ENCODE peak calls at places on chromosomes 12 and 14, in ten cellular contexts. One of them, this sample, is unnamed.

GRCh38 chr12:46982629-46983392 is 96.6 kb upstream of the PCED1B start:
- DNase-seq in psoas muscle: no peak
- DNase-seq in upper lobe of right lung: no peak
- DNase-seq in ovary: no peak
- DNase-seq in right cardiac atrium: no peak
- DNase-seq in dorsolateral prefrontal cortex: no peak
- DNase-seq in IMR-90: no peak
- DNase-seq in A549: no peak
- DNase-seq in OCI-LY7: no peak
- DNase-seq in Peyer's patch: no peak
- DNase-seq in this sample: no peak

GRCh38 chr12:122981587-122982493 is 1.4 kb downstream of the ARL6IP4 start:
- DNase-seq in right cardiac atrium: peak
- DNase-seq in dorsolateral prefrontal cortex: no peak
- DNase-seq in IMR-90: no peak
- DNase-seq in Peyer's patch: no peak
- DNase-seq in ovary: no peak
- DNase-seq in A549: no peak
- DNase-seq in psoas muscle: peak
- DNase-seq in OCI-LY7: no peak
- DNase-seq in upper lobe of right lung: no peak
- DNase-seq in this sample: no peak

GRCh38 chr12:105485321-105485910 is 154.9 kb downstream of the C12orf75 start:
- DNase-seq in psoas muscle: peak
- DNase-seq in IMR-90: peak
- DNase-seq in ovary: peak
- DNase-seq in upper lobe of right lung: no peak
- DNase-seq in Peyer's patch: no peak
- DNase-seq in right cardiac atrium: peak
- DNase-seq in OCI-LY7: no peak
- DNase-seq in dorsolateral prefrontal cortex: no peak
- DNase-seq in A549: peak
- DNase-seq in this sample: no peak

GRCh38 chr12:15728118-15728598 is 61.0 kb downstream of the EPS8 start:
- DNase-seq in Peyer's patch: no peak
- DNase-seq in ovary: no peak
- DNase-seq in psoas muscle: no peak
- DNase-seq in A549: peak
- DNase-seq in IMR-90: peak
- DNase-seq in right cardiac atrium: no peak
- DNase-seq in upper lobe of right lung: no peak
- DNase-seq in dorsolateral prefrontal cortex: no peak
- DNase-seq in OCI-LY7: no peak
- DNase-seq in this sample: no peak

GRCh38 chr14:91418387-91419043 is 895 bp upstream of the CCDC88C start:
- DNase-seq in Peyer's patch: peak
- DNase-seq in IMR-90: peak
- DNase-seq in A549: peak
- DNase-seq in dorsolateral prefrontal cortex: peak
- DNase-seq in right cardiac atrium: peak
- DNase-seq in psoas muscle: peak
- DNase-seq in OCI-LY7: peak
- DNase-seq in ovary: peak
- DNase-seq in upper lobe of right lung: peak
- DNase-seq in this sample: no peak

GRCh38 chr12:130362060-130362459 is 24.4 kb downstream of the PIWIL1 start:
- DNase-seq in right cardiac atrium: no peak
- DNase-seq in upper lobe of right lung: no peak
- DNase-seq in dorsolateral prefrontal cortex: no peak
- DNase-seq in OCI-LY7: no peak
- DNase-seq in IMR-90: no peak
- DNase-seq in ovary: no peak
- DNase-seq in Peyer's patch: no peak
- DNase-seq in psoas muscle: no peak
- DNase-seq in A549: no peak
- DNase-seq in this sample: no peak

GRCh38 chr12:124994435-124994975 is 1.1 kb downstream of the BRI3BP start:
- DNase-seq in upper lobe of right lung: no peak
- DNase-seq in IMR-90: no peak
- DNase-seq in right cardiac atrium: no peak
- DNase-seq in ovary: no peak
- DNase-seq in OCI-LY7: peak
- DNase-seq in Peyer's patch: peak
- DNase-seq in A549: peak
- DNase-seq in psoas muscle: no peak
- DNase-seq in dorsolateral prefrontal cortex: no peak
- DNase-seq in this sample: no peak

GRCh38 chr14:56328021-56328420 is 209.8 kb downstream of the PELI2 start:
- DNase-seq in dorsolateral prefrontal cortex: no peak
- DNase-seq in right cardiac atrium: no peak
- DNase-seq in psoas muscle: no peak
- DNase-seq in upper lobe of right lung: no peak
- DNase-seq in OCI-LY7: no peak
- DNase-seq in A549: no peak
- DNase-seq in Peyer's patch: no peak
- DNase-seq in IMR-90: no peak
- DNase-seq in ovary: no peak
- DNase-seq in this sample: no peak

GRCh38 chr12:131947482-131948027 is 2.2 kb upstream of the EP400 start:
- DNase-seq in ovary: no peak
- DNase-seq in Peyer's patch: no peak
- DNase-seq in psoas muscle: no peak
- DNase-seq in right cardiac atrium: no peak
- DNase-seq in IMR-90: no peak
- DNase-seq in A549: no peak
- DNase-seq in OCI-LY7: no peak
- DNase-seq in upper lobe of right lung: peak
- DNase-seq in dorsolateral prefrontal cortex: no peak
- DNase-seq in this sample: no peak

GRCh38 chr12:62691309-62691708 is 224.7 kb downstream of the MON2 start:
- DNase-seq in OCI-LY7: no peak
- DNase-seq in Peyer's patch: no peak
- DNase-seq in upper lobe of right lung: no peak
- DNase-seq in psoas muscle: no peak
- DNase-seq in A549: no peak
- DNase-seq in ovary: no peak
- DNase-seq in IMR-90: no peak
- DNase-seq in right cardiac atrium: no peak
- DNase-seq in dorsolateral prefrontal cortex: no peak
- DNase-seq in this sample: no peak

GRCh38 chr14:49508124-49508523 is 78.1 kb downstream of the RPS29 start:
- DNase-seq in A549: no peak
- DNase-seq in right cardiac atrium: no peak
- DNase-seq in dorsolateral prefrontal cortex: no peak
- DNase-seq in IMR-90: no peak
- DNase-seq in OCI-LY7: no peak
- DNase-seq in ovary: no peak
- DNase-seq in upper lobe of right lung: no peak
- DNase-seq in psoas muscle: no peak
- DNase-seq in Peyer's patch: no peak
- DNase-seq in this sample: no peak

GRCh38 chr12:111151441-111151840 is 217.5 kb downstream of the PHETA1 start:
- DNase-seq in ovary: no peak
- DNase-seq in psoas muscle: no peak
- DNase-seq in IMR-90: no peak
- DNase-seq in OCI-LY7: no peak
- DNase-seq in dorsolateral prefrontal cortex: no peak
- DNase-seq in Peyer's patch: no peak
- DNase-seq in upper lobe of right lung: no peak
- DNase-seq in right cardiac atrium: no peak
- DNase-seq in A549: no peak
- DNase-seq in this sample: no peak

GRCh38 chr12:2456813-2457186 is 338.0 kb upstream of the FKBP4 start:
- DNase-seq in IMR-90: no peak
- DNase-seq in ovary: no peak
- DNase-seq in Peyer's patch: no peak
- DNase-seq in psoas muscle: no peak
- DNase-seq in dorsolateral prefrontal cortex: no peak
- DNase-seq in upper lobe of right lung: peak
- DNase-seq in OCI-LY7: no peak
- DNase-seq in right cardiac atrium: no peak
- DNase-seq in A549: no peak
- DNase-seq in this sample: no peak

DNA sequence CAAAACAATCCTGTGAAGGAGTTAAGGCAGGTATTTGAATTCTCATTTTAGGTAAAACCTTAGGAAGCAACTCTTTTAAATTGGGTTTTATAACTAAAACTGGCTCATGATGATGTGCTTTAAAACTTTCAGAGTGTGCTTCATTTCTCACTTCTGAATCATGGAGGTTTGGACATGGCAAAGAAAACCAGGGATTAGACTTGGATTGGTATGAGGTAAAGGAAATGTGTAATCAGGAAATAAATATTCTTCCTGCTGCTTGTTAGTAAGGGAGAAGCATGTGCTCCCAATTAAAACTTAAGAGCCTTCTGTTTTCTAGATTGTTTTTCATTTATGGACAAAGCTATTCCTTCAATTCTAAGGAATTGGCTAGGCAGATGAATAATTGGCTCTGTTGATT is 57.4 kb downstream of the FBXO33 start:
- DNase-seq in right cardiac atrium: no peak
- DNase-seq in IMR-90: peak
- DNase-seq in A549: no peak
- DNase-seq in ovary: no peak
- DNase-seq in Peyer's patch: no peak
- DNase-seq in psoas muscle: no peak
- DNase-seq in dorsolateral prefrontal cortex: no peak
- DNase-seq in upper lobe of right lung: no peak
- DNase-seq in OCI-LY7: no peak
- DNase-seq in this sample: no peak
- H3K27ac ChIP-seq in right cardiac atrium: no peak
- H3K27ac ChIP-seq in IMR-90: no peak
- H3K27ac ChIP-seq in A549: no peak
- H3K27ac ChIP-seq in ovary: no peak
- H3K27ac ChIP-seq in Peyer's patch: no peak
- H3K27ac ChIP-seq in psoas muscle: peak
- H3K27ac ChIP-seq in dorsolateral prefrontal cortex: no peak
- H3K27ac ChIP-seq in upper lobe of right lung: no peak
- H3K27ac ChIP-seq in OCI-LY7: no peak
- H3K27ac ChIP-seq in this sample: no peak

GRCh38 chr12:95942532-95943230 is at the start of gene CCDC38:
- DNase-seq in psoas muscle: peak
- DNase-seq in Peyer's patch: peak
- DNase-seq in IMR-90: peak
- DNase-seq in OCI-LY7: peak
- DNase-seq in dorsolateral prefrontal cortex: peak
- DNase-seq in right cardiac atrium: peak
- DNase-seq in A549: peak
- DNase-seq in ovary: peak
- DNase-seq in upper lobe of right lung: peak
- DNase-seq in this sample: peak
- H3K27ac ChIP-seq in psoas muscle: peak
- H3K27ac ChIP-seq in Peyer's patch: peak
- H3K27ac ChIP-seq in IMR-90: no peak
- H3K27ac ChIP-seq in OCI-LY7: peak
- H3K27ac ChIP-seq in dorsolateral prefrontal cortex: peak
- H3K27ac ChIP-seq in right cardiac atrium: peak
- H3K27ac ChIP-seq in A549: peak
- H3K27ac ChIP-seq in ovary: peak
- H3K27ac ChIP-seq in upper lobe of right lung: peak
- H3K27ac ChIP-seq in this sample: peak

DNA sequence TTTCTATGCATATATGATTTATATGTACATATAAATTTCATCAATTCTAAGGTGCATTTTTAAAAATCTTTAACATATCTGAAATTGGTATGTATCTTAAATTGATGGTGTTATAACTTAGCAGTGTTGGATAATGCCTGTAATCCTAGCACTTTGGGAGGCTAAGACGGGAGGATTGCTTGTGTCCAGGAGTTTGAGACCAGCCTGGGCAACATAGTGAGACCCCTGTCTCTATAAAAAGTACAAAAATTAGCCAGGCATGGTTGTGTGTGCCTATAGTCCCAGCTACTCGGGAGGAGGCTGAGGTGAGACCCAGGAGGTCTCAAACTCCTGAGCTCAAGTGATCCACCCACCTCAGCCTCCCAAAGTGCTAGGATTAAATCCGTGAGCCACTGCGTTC is 6.5 kb upstream of the GALNT6 start:
- DNase-seq in A549: no peak
- DNase-seq in IMR-90: no peak
- DNase-seq in right cardiac atrium: no peak
- DNase-seq in dorsolateral prefrontal cortex: peak
- DNase-seq in OCI-LY7: no peak
- DNase-seq in ovary: no peak
- DNase-seq in psoas muscle: no peak
- DNase-seq in upper lobe of right lung: no peak
- DNase-seq in Peyer's patch: no peak
- DNase-seq in this sample: no peak
- H3K27ac ChIP-seq in A549: no peak
- H3K27ac ChIP-seq in IMR-90: no peak
- H3K27ac ChIP-seq in right cardiac atrium: no peak
- H3K27ac ChIP-seq in dorsolateral prefrontal cortex: no peak
- H3K27ac ChIP-seq in OCI-LY7: no peak
- H3K27ac ChIP-seq in ovary: no peak
- H3K27ac ChIP-seq in psoas muscle: no peak
- H3K27ac ChIP-seq in upper lobe of right lung: no peak
- H3K27ac ChIP-seq in Peyer's patch: no peak
- H3K27ac ChIP-seq in this sample: no peak

GRCh38 chr12:69969011-69969410 is 144.0 kb downstream of the MYRFL start:
- DNase-seq in psoas muscle: no peak
- DNase-seq in A549: no peak
- DNase-seq in Peyer's patch: no peak
- DNase-seq in right cardiac atrium: no peak
- DNase-seq in dorsolateral prefrontal cortex: no peak
- DNase-seq in ovary: no peak
- DNase-seq in upper lobe of right lung: no peak
- DNase-seq in IMR-90: no peak
- DNase-seq in OCI-LY7: no peak
- DNase-seq in this sample: no peak

GRCh38 chr12:69966839-69967238 is 141.8 kb downstream of the MYRFL start:
- DNase-seq in right cardiac atrium: no peak
- DNase-seq in OCI-LY7: no peak
- DNase-seq in upper lobe of right lung: no peak
- DNase-seq in IMR-90: peak
- DNase-seq in psoas muscle: no peak
- DNase-seq in ovary: no peak
- DNase-seq in A549: peak
- DNase-seq in dorsolateral prefrontal cortex: no peak
- DNase-seq in Peyer's patch: no peak
- DNase-seq in this sample: no peak

GRCh38 chr12:69972136-69972535 is 147.1 kb downstream of the MYRFL start:
- DNase-seq in upper lobe of right lung: no peak
- DNase-seq in right cardiac atrium: no peak
- DNase-seq in OCI-LY7: no peak
- DNase-seq in Peyer's patch: no peak
- DNase-seq in dorsolateral prefrontal cortex: no peak
- DNase-seq in ovary: no peak
- DNase-seq in A549: no peak
- DNase-seq in psoas muscle: no peak
- DNase-seq in IMR-90: no peak
- DNase-seq in this sample: no peak

GRCh38 chr12:69966409-69966808 is 141.4 kb downstream of the MYRFL start:
- DNase-seq in dorsolateral prefrontal cortex: peak
- DNase-seq in ovary: no peak
- DNase-seq in right cardiac atrium: peak
- DNase-seq in OCI-LY7: no peak
- DNase-seq in Peyer's patch: no peak
- DNase-seq in psoas muscle: peak
- DNase-seq in IMR-90: peak
- DNase-seq in upper lobe of right lung: no peak
- DNase-seq in A549: peak
- DNase-seq in this sample: no peak
- H3K27ac ChIP-seq in dorsolateral prefrontal cortex: peak
- H3K27ac ChIP-seq in ovary: no peak
- H3K27ac ChIP-seq in right cardiac atrium: no peak
- H3K27ac ChIP-seq in OCI-LY7: no peak
- H3K27ac ChIP-seq in Peyer's patch: no peak
- H3K27ac ChIP-seq in psoas muscle: no peak
- H3K27ac ChIP-seq in IMR-90: no peak
- H3K27ac ChIP-seq in upper lobe of right lung: no peak
- H3K27ac ChIP-seq in A549: peak
- H3K27ac ChIP-seq in this sample: peak